ENCODE peak calls at places on chromosomes 5 and 9, in five cellular contexts. G is HepG2, K is GM12891, N is GM12878, Z is suprapubic skin. H is an unnamed sample.

GRCh38 chr5:159156839-159157238 is 52.5 kb downstream of the RNF145 start:
- DNase-seq in G (peak), K (peak), N (peak), Z (no peak), H (no peak)

GRCh38 chr9:396397-396796 is 181.7 kb downstream of the DOCK8 start:
- DNase-seq in G (no peak), K (no peak), N (no peak), Z (no peak), H (no peak)

GRCh38 chr9:122179054-122179689 is 19.5 kb downstream of the MORN5 start:
- DNase-seq in G (no peak), K (no peak), N (no peak), Z (no peak), H (no peak)

GRCh38 chr9:113492343-113493079 is 29.0 kb downstream of the RGS3 start:
- DNase-seq in G (no peak), K (no peak), N (no peak), Z (no peak), H (peak)

GRCh38 chr5:154625031-154625430 is 130.1 kb upstream of the LARP1 start:
- DNase-seq in G (no peak), K (no peak), N (no peak), Z (no peak), H (no peak)

GRCh38 chr5:2742921-2743679 is 8.4 kb downstream of the IRX2 start:
- DNase-seq in G (no peak), K (no peak), N (no peak), Z (peak), H (no peak)

GRCh38 chr5:41193462-41194166 is 19.7 kb downstream of the C6 start:
- DNase-seq in G (peak), K (no peak), N (no peak), Z (peak), H (peak)

GRCh38 chr5:132663771-132664695 is 6.1 kb downstream of the IL13 start:
- DNase-seq in G (no peak), K (no peak), N (peak), Z (no peak), H (no peak)

GRCh38 chr5:15948225-15948624 is 231.4 kb downstream of the MARCHF11 start:
- DNase-seq in G (no peak), K (no peak), N (no peak), Z (no peak), H (no peak)

GRCh38 chr9:27489087-27489876 is 34.8 kb upstream of the IFNK start:
- DNase-seq in G (no peak), K (peak), N (peak), Z (no peak), H (no peak)

GRCh38 chr5:32503261-32503660 is 58.7 kb upstream of the ZFR start:
- DNase-seq in G (no peak), K (no peak), N (no peak), Z (no peak), H (no peak)

GRCh38 chr5:89133975-89134374 is 251.0 kb upstream of the MEF2C start:
- DNase-seq in G (no peak), K (no peak), N (no peak), Z (no peak), H (no peak)

GRCh38 chr9:70111042-70111602 is 67.5 kb downstream of the MAMDC2 start:
- DNase-seq in G (peak), K (peak), N (no peak), Z (peak), H (peak)

GRCh38 chr5:119750887-119751733 is 121.8 kb downstream of the FAM170A start:
- DNase-seq in G (no peak), K (no peak), N (no peak), Z (no peak), H (no peak)

GRCh38 chr5:18314192-18314778 is 680.0 kb downstream of the TAF11L14 start:
- DNase-seq in G (no peak), K (no peak), N (no peak), Z (no peak), H (no peak)

GRCh38 chr5:179308563-179309382 is 36.5 kb downstream of the ADAMTS2 start:
- DNase-seq in G (no peak), K (no peak), N (no peak), Z (no peak), H (no peak)

GRCh38 chr9:127739614-127740322 is 4.7 kb upstream of the TOR2A start:
- DNase-seq in G (no peak), K (no peak), N (no peak), Z (no peak), H (no peak)

GRCh38 chr9:87564111-87564510 is 66.4 kb downstream of the DAPK1 start:
- DNase-seq in G (peak), K (no peak), N (no peak), Z (no peak), H (no peak)

GRCh38 chr9:129891519-129891918 is 56.3 kb downstream of the USP20 start:
- DNase-seq in G (no peak), K (no peak), N (no peak), Z (no peak), H (no peak)

GRCh38 chr5:137510671-137511070 is 11.5 kb upstream of the SPOCK1 start:
- DNase-seq in G (no peak), K (no peak), N (no peak), Z (no peak), H (no peak)

GRCh38 chr9:118418887-118419620 is 714.9 kb downstream of the TLR4 start:
- DNase-seq in G (no peak), K (no peak), N (no peak), Z (no peak), H (no peak)

GRCh38 chr5:6755941-6756340 is 42.7 kb downstream of the TENT4A start:
- DNase-seq in G (no peak), K (no peak), N (no peak), Z (peak), H (no peak)

GRCh38 chr5:175874462-175875139 is 3.2 kb downstream of the CPLX2 start:
- DNase-seq in G (peak), K (no peak), N (no peak), Z (no peak), H (no peak)

GRCh38 chr9:112331676-112331955 is 1.8 kb downstream of the PTBP3 start:
- DNase-seq in G (no peak), K (no peak), N (no peak), Z (no peak), H (no peak)

GRCh38 chr5:166845044-166845443 is 1446.4 kb upstream of the WWC1 start:
- DNase-seq in G (no peak), K (no peak), N (no peak), Z (no peak), H (no peak)

GRCh38 chr5:168987540-168988300 is 313.2 kb downstream of the SLIT3 start:
- DNase-seq in G (peak), K (peak), N (no peak), Z (peak), H (peak)

GRCh38 chr5:118552731-118553360 is 435.5 kb downstream of the DTWD2 start:
- DNase-seq in G (no peak), K (no peak), N (no peak), Z (no peak), H (no peak)

GRCh38 chr5:40733842-40734563 is 21.8 kb downstream of the TTC33 start:
- DNase-seq in G (no peak), K (no peak), N (no peak), Z (no peak), H (no peak)

GRCh38 chr5:31366941-31367340 is 165.0 kb downstream of the DROSHA start:
- DNase-seq in G (no peak), K (no peak), N (no peak), Z (no peak), H (no peak)

GRCh38 chr5:121138495-121138907 is 674.4 kb downstream of the PRR16 start:
- DNase-seq in G (no peak), K (no peak), N (no peak), Z (no peak), H (no peak)

GRCh38 chr9:5389109-5389732 is 48.5 kb downstream of the PLGRKT start:
- DNase-seq in G (no peak), K (no peak), N (peak), Z (no peak), H (no peak)

GRCh38 chr9:76691761-76692313 is 72.4 kb upstream of the PCA3 start:
- DNase-seq in G (no peak), K (no peak), N (no peak), Z (no peak), H (no peak)

GRCh38 chr5:163712011-163712410 is 206.6 kb downstream of the MAT2B start:
- DNase-seq in G (no peak), K (no peak), N (no peak), Z (no peak), H (no peak)

GRCh38 chr5:159833088-159833487 is 83.2 kb upstream of the ADRA1B start:
- DNase-seq in G (no peak), K (no peak), N (no peak), Z (no peak), H (no peak)

GRCh38 chr5:121731377-121731776 is 120.3 kb upstream of the FTMT start:
- DNase-seq in G (no peak), K (no peak), N (no peak), Z (no peak), H (no peak)

GRCh38 chr9:118577121-118577520 is 792.1 kb downstream of the BRINP1 start:
- DNase-seq in G (no peak), K (no peak), N (no peak), Z (no peak), H (no peak)

GRCh38 chr9:116066221-116066620 is 87.4 kb upstream of the PAPPA start:
- DNase-seq in G (no peak), K (no peak), N (no peak), Z (no peak), H (no peak)

DNA sequence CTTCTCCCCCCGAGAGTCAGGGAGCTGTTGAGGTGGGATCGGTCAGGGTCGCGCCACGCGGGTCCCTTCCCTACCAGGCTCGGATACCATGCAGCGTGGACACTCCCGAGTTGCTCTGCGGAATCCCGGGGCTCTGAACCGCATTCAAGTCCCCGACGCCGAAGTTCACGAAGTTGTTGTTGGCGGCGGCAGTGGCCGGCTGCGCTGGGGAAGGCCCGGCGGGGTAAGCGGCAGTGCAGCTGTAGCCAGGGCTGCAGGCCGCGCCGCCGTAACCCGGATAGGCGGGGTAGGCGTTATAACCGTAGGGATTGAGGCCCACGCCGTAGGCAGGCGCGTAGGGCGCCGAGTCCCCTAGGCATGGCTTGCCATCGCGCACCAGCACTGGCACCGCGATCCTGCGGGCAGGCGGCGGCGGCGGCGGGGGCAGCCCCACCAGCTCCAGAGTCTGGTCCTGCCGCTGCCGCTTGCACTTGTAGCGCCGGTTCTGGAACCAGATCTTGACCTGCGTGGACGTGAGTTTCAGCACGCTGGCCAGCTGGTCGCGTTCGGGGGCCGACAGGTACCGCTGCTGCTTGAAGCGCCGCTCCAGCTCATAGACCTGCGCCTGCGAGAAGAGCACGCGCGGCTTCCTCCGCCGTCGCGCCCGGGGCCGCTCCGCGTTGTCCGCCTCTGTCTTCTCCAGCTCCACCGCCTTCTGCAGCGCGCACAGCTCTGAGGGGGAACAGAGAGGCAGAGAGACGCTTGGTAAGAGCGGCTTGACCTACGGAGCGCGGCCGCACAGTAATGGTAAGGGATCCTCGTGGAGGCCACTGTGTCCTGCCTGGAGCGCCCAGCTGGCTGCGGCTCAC is 2.3 kb downstream of the NKX2-5 start:
- DNase-seq in G (no peak), K (no peak), N (no peak), Z (no peak), H (no peak)
- TF ChIP-seq POLR2AphosphoS5 in G (no peak), K (no peak), N (no peak), Z (no peak), H (no peak)

GRCh38 chr5:125891326-125891725 is 531.9 kb upstream of the GRAMD2B start:
- DNase-seq in G (no peak), K (no peak), N (no peak), Z (no peak), H (no peak)

GRCh38 chr5:125897068-125897467 is 526.1 kb upstream of the GRAMD2B start:
- DNase-seq in G (no peak), K (no peak), N (no peak), Z (no peak), H (no peak)

GRCh38 chr5:125894383-125894782 is 528.8 kb upstream of the GRAMD2B start:
- DNase-seq in G (no peak), K (no peak), N (no peak), Z (no peak), H (no peak)

GRCh38 chr5:125899006-125899405 is 524.2 kb upstream of the GRAMD2B start:
- DNase-seq in G (no peak), K (no peak), N (no peak), Z (no peak), H (no peak)

DNA sequence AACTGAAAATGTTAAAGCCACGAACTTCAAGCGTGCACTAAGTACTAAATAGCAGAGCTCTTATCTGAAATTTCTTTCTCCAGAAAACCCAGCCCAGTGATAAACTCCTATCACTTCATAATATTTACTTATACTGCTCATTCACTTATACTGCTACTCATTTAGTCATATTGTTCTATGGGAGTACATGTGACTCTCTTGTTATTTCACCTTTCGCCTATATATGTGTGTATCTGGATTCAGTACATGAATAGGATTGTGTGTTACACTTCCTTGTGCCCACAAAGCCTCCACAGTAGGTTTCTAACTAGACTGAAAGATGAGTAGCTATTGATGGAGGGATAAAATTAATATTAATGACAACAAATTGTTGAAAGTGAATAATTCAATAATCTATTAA is 526.8 kb upstream of the GRAMD2B start:
- DNase-seq in G (no peak), K (no peak), N (no peak), Z (no peak), H (no peak)
- TF ChIP-seq POLR2AphosphoS5 in G (no peak), K (no peak), N (no peak), Z (no peak), H (no peak)

DNA sequence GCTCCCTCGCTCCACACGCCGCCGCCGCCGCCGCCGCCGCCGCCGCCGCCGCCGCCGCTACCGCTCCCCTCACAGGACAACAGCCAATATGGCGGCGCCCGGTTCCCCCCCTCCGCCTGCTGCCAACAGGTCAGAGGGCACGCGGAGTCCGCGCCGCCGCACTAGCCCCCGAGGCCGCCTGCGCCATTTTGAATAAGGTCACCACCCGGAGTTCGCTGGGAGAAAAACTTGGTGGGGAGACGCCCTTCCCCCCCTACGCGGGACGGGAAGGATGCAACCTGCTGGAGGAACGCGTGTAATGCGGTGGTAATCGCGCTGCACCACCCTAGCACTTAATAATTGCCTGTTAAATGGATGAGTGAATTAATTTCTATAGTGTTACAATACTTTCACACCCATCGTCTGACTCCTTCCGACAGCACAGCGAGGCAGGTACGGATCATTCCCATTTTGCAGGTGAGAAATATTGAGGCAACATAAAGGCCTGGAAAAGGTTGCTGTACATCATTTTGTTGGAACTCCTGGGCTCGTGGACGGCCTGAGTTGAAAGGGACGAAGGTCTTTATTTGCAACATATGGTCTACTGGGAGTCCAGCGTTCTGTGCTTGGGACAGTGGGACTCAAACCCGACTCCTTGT is at the start of gene FAM193B:
- DNase-seq in G (peak), K (peak), N (peak), Z (peak), H (peak)
- TF ChIP-seq POLR2AphosphoS5 in G (no peak), K (no peak), N (no peak), Z (peak), H (no peak)

DNA sequence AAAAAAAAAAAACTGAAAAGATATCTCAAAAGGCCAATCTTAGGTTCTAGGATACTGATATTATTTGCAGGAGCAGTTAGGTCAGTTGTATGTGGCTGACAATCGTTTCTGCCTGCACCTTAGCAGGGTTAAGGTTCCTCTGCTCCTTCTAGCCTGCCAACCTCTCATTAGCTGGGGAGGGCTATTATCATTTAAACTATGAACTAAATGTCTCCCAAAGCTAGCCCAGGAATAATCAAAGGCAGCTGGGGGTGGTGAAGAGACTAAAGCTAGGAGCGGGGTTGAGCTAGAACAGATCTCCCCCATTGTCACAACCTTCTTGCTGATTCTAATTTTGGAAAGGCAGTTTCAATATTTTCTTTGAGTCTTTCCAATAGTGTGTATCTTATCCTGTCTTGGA is 99.9 kb downstream of the ICE1 start:
- DNase-seq in G (no peak), K (no peak), N (no peak), Z (no peak), H (no peak)
- TF ChIP-seq POLR2AphosphoS5 in G (no peak), K (no peak), N (no peak), Z (no peak), H (no peak)

DNA sequence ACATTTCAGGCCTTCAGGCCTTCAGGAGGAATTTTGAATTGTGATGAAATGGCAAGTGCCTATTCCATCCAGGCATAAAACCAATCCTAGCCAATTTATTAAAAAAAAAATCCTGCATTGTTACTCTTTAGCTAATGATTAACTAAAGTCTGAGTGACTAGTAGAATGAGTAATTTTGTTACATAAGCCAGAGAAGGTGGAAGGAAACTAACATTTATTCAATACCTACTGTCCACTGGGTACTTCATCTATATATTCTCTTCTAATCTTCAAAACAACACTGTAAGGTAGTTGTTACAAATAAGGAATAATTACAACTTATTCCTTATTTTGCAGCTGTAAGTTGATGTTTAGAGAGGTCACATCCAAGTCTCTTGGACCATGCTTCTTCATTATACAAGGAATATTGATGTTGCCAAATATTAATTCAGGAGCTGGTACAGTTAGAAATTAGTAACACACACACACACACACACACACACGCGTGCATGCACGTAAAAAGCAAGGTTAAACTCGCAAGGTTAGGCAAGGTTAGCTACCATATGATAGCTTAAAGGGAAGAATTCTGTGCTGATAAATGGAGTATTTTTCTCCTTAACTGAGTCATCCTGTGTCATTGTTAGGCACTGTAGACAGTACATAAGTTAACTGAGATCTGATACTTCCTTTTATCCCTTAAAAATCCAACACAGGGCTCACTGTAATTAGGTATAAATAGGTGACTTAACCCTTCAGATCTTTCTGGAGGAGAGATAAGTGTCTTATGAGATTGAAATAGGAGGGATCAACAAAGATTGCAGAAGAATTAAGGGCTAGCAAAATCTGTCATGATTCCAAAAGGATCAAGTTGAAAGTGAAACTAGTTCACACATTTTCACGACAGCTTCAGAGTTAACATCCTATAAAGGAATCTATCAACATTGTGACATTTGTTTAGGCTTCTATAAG is 596.9 kb downstream of the PDE4D start:
- DNase-seq in G (peak), K (no peak), N (no peak), Z (no peak), H (no peak)
- TF ChIP-seq POLR2AphosphoS5 in G (no peak), K (no peak), N (no peak), Z (no peak), H (no peak)

GRCh38 chr9:136882109-136882946 is 4.0 kb upstream of the TRAF2 start:
- DNase-seq in G (peak), K (peak), N (peak), Z (peak), H (no peak)
- TF ChIP-seq POLR2AphosphoS5 in G (peak), K (no peak), N (no peak), Z (peak), H (no peak)

DNA sequence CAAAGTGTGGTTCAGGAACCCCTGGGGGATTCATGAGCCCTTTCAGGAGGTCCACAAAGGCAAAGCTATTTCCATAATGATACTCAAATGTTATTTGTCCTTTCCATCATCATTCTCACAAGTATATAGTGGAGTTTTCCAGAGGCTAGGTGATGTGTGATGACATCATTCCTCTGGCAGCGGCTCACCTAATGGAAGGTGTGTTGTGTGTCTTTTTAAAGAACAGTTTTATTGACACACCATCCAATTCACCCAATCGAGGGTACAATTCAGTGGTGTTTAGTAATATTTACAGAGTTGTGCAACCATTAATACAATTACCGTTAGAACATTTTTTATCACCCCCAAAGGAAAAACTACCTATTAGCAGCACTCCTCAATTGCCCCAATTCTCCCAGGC is 9.7 kb downstream of the NANS start:
- DNase-seq in G (no peak), K (no peak), N (no peak), Z (no peak), H (no peak)
- TF ChIP-seq POLR2AphosphoS5 in G (no peak), K (no peak), N (no peak), Z (no peak), H (no peak)